ENCODE peak calls at places on chromosomes 11 and 22, in four cellular contexts. T, Q, V and O are unnamed samples.

GRCh38 chr11:103228807-103229206 is 119.6 kb downstream of the DYNC2H1 start:
- DNase-seq in T (no peak), Q (no peak), V (no peak), O (no peak)

GRCh38 chr11:15969281-15969680 is 387.1 kb downstream of the SOX6 start:
- DNase-seq in T (peak), Q (peak), V (peak), O (peak)

GRCh38 chr22:26672590-26673468 is 15.4 kb downstream of the MIAT start:
- DNase-seq in T (peak), Q (peak), V (peak), O (peak)

GRCh38 chr22:41914611-41915034 is 251 bp downstream of the SHISA8 start:
- DNase-seq in T (no peak), Q (no peak), V (no peak), O (no peak)

GRCh38 chr22:30079952-30080533 is at the start of gene HORMAD2:
- DNase-seq in T (no peak), Q (no peak), V (no peak), O (no peak)

GRCh38 chr11:35304393-35304790 is 115.0 kb downstream of the SLC1A2 start:
- DNase-seq in T (no peak), Q (peak), V (peak), O (peak)

GRCh38 chr22:29780781-29781676 is 13.9 kb downstream of the UQCR10 start:
- DNase-seq in T (peak), Q (peak), V (no peak), O (peak)

GRCh38 chr22:24725736-24726135 is 48.8 kb downstream of the PIWIL3 start:
- DNase-seq in T (no peak), Q (no peak), V (no peak), O (no peak)

GRCh38 chr11:120746836-120747609 is 235.5 kb downstream of the GRIK4 start:
- DNase-seq in T (no peak), Q (no peak), V (no peak), O (no peak)

GRCh38 chr11:57426439-57426753 is 525 bp downstream of the SLC43A3 start:
- DNase-seq in T (no peak), Q (no peak), V (no peak), O (no peak)

GRCh38 chr22:50641696-50642607 is 14.0 kb upstream of the ARSA start:
- DNase-seq in T (no peak), Q (no peak), V (no peak), O (no peak)

GRCh38 chr11:563812-564578 is 3.2 kb downstream of the RASSF7 start:
- DNase-seq in T (no peak), Q (peak), V (no peak), O (no peak)

GRCh38 chr11:10747733-10748132 is 3.3 kb upstream of the CTR9 start:
- DNase-seq in T (no peak), Q (no peak), V (no peak), O (no peak)

GRCh38 chr11:8213390-8213789 is 44.6 kb upstream of the RIC3 start:
- DNase-seq in T (no peak), Q (no peak), V (no peak), O (no peak)

GRCh38 chr11:113645593-113646349 is 60.3 kb downstream of the TMPRSS5 start:
- DNase-seq in T (no peak), Q (no peak), V (no peak), O (no peak)

GRCh38 chr11:79198203-79198897 is 242.5 kb downstream of the TENM4 start:
- DNase-seq in T (no peak), Q (no peak), V (no peak), O (no peak)

GRCh38 chr22:36280379-36280778 is 27.4 kb downstream of the APOL1 start:
- DNase-seq in T (no peak), Q (no peak), V (no peak), O (no peak)

GRCh38 chr22:44170470-44170869 is 10.3 kb upstream of the PARVG start:
- DNase-seq in T (no peak), Q (no peak), V (no peak), O (no peak)

GRCh38 chr22:27867958-27868737 is 50.9 kb downstream of the PITPNB start:
- DNase-seq in T (no peak), Q (no peak), V (no peak), O (no peak)

GRCh38 chr11:64120951-64121569 is 44.9 kb downstream of the MACROD1 start:
- DNase-seq in T (no peak), Q (no peak), V (no peak), O (no peak)

GRCh38 chr11:74024630-74025029 is 15.7 kb upstream of the UCP3 start:
- DNase-seq in T (peak), Q (no peak), V (no peak), O (peak)

GRCh38 chr11:67304511-67305113 is 1.3 kb downstream of the SSH3 start:
- DNase-seq in T (no peak), Q (no peak), V (no peak), O (no peak)

GRCh38 chr11:18907391-18907790 is 31.8 kb downstream of the MRGPRX1 start:
- DNase-seq in T (no peak), Q (no peak), V (no peak), O (no peak)

GRCh38 chr11:91851908-91852307 is 372.7 kb upstream of the FAT3 start:
- DNase-seq in T (no peak), Q (no peak), V (no peak), O (no peak)

GRCh38 chr11:113449743-113450142 is 25.5 kb downstream of the DRD2 start:
- DNase-seq in T (no peak), Q (no peak), V (no peak), O (no peak)

GRCh38 chr22:39529487-39529851 is 3.1 kb downstream of the RPS19BP1 start:
- DNase-seq in T (no peak), Q (no peak), V (no peak), O (no peak)
- TF ChIP-seq CTCF in T (no peak), Q (no peak), V (no peak), O (no peak)

GRCh38 chr22:20957118-20957690 is 9.9 kb upstream of the AIFM3 start:
- DNase-seq in T (no peak), Q (peak), V (peak), O (no peak)

GRCh38 chr22:20953668-20954500 is 13.2 kb upstream of the AIFM3 start:
- DNase-seq in T (no peak), Q (no peak), V (no peak), O (peak)

GRCh38 chr22:20957691-20958440 is 9.2 kb upstream of the AIFM3 start:
- DNase-seq in T (no peak), Q (peak), V (peak), O (no peak)

GRCh38 chr22:20955548-20955947 is 11.5 kb upstream of the AIFM3 start:
- DNase-seq in T (no peak), Q (no peak), V (no peak), O (no peak)

DNA sequence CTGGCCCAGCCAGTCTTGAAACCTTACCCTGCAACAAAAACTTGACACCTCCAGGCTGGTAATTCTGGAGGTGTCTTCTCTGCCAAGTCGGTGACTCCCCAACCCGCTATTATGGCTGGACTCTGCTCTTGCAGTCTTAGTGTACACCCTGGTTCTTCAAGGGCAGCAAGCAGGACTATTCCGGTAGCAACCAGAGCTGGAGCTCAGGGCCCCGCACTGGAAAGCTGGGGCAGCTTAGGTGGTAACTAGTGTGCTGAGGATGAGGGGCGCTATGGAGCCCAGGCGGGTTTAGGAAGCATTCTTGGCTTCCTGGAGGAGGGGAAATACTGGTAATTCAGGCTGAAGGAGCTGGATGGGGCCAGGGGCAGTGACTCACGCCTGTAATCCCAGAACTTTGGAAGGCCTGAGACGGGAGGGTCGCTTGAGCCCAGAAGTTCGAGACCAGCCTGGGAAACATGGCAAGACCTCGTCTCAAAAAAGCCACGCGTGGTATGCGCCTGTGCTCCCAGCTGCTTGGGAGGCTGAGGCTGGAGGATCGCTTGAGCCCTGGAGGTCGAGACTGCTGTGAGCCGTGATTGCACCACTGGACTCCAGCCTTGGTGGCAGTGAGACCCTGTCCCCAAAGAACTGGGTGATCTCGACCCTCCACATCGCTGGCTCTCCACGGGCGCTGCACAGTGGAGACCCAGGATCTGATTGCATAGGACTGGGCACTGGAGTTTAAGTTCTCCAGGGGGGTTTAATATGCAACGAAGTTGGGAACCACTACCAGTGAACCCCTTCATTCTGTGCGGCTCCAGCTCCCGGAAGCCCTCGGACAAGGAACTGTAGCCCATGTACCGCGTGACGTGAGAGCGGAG is 10.6 kb upstream of the AIFM3 start:
- DNase-seq in T (no peak), Q (peak), V (peak), O (no peak)
- TF ChIP-seq CTCF in T (peak), Q (no peak), V (peak), O (no peak)

GRCh38 chr22:38973289-38974169 is 8.6 kb upstream of the APOBEC3B start:
- DNase-seq in T (no peak), Q (peak), V (peak), O (no peak)
- TF ChIP-seq CTCF in T (peak), Q (peak), V (peak), O (peak)

DNA sequence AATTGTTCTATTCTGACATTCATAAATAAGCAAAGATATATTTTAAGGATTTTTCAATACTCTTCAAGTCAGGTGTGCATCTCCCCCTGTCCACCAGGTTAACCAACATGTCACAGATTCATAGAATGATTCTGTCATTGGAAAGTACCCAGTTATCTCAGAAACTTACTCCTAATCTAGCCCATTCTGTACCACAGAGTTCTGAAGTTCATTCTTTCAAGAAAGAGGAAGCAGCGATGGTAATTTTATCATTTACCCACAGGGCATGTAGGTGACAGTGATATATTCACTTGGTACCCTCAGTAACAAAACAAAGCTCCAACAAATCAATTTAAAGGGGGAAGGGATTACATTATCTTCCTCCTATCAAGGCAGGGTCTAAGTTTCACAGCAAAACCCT is 18.9 kb upstream of the MPPED2 start:
- DNase-seq in T (no peak), Q (no peak), V (no peak), O (no peak)
- TF ChIP-seq CTCF in T (no peak), Q (no peak), V (no peak), O (no peak)